ENCODE peak calls at places on chromosomes 11 and 22, in four cellular contexts. T is fibroblast of villous mesenchyme, I is adrenal gland, Z is GM20000. X is an unnamed sample.

GRCh38 chr11:69446108-69446507 is 35.4 kb upstream of the LINC01488 start:
- DNase-seq in Z (no peak), I (no peak), T (no peak), X (no peak)

GRCh38 chr11:3016861-3017260 is 24.7 kb upstream of the NAP1L4 start:
- DNase-seq in T (no peak), Z (no peak), I (no peak), X (no peak)

GRCh38 chr11:28461338-28461737 is 353.1 kb downstream of the METTL15 start:
- DNase-seq in Z (no peak), T (peak; percentile 29), I (no peak), X (no peak)

GRCh38 chr11:11010624-11011127 is 152.8 kb upstream of the ZBED5 start:
- DNase-seq in T (peak; percentile 14), I (peak; percentile 21), Z (no peak), X (no peak)

GRCh38 chr11:130441726-130442125 is 6.7 kb upstream of the ADAMTS15 start:
- DNase-seq in I (no peak), Z (no peak), T (no peak), X (no peak)

GRCh38 chr22:17853066-17853465 is 78.8 kb upstream of the BID start:
- DNase-seq in I (no peak), T (no peak), Z (no peak), X (no peak)

GRCh38 chr11:2700415-2701211 is 819 bp upstream of the KCNQ1OT1 start:
- DNase-seq in Z (peak; percentile 72), T (peak; percentile 38), I (peak; percentile 68), X (no peak)

GRCh38 chr11:2196970-2197770 is 25.6 kb upstream of the TH start:
- DNase-seq in I (peak; percentile 84), T (peak; percentile 52), Z (peak; percentile 85), X (peak; percentile 91)

GRCh38 chr22:44916281-44917231 is 93.2 kb downstream of the PHF21B start:
- DNase-seq in I (peak; percentile 5), T (no peak), Z (no peak), X (no peak)

GRCh38 chr22:29817724-29818123 is 20.4 kb downstream of the ASCC2 start:
- DNase-seq in I (peak; percentile 53), T (no peak), Z (no peak), X (no peak)

GRCh38 chr11:101759771-101760450 is 154.9 kb upstream of the CEP126 start:
- DNase-seq in Z (no peak), T (peak; percentile 21), I (no peak), X (no peak)

GRCh38 chr11:35825386-35825785 is 118.5 kb upstream of the LDLRAD3 start:
- DNase-seq in I (no peak), Z (no peak), T (no peak), X (peak; percentile 46)

GRCh38 chr22:30121988-30122387 is 41.7 kb downstream of the HORMAD2 start:
- DNase-seq in Z (no peak), I (no peak), T (peak; percentile 2), X (no peak)

GRCh38 chr11:33863418-33864172 is 28.3 kb downstream of the LMO2 start:
- DNase-seq in T (no peak), Z (no peak), I (no peak), X (no peak)

GRCh38 chr11:44138980-44139379 is 43.5 kb downstream of the EXT2 start:
- DNase-seq in Z (no peak), I (no peak), T (no peak), X (no peak)

GRCh38 chr11:112526699-112527410 is 266.2 kb upstream of the PLET1 start:
- DNase-seq in Z (no peak), I (no peak), T (peak; percentile 34), X (no peak)

GRCh38 chr22:26679003-26679629 is 21.7 kb downstream of the MIAT start:
- DNase-seq in T (peak; percentile 76), I (peak; percentile 80), Z (peak; percentile 78), X (peak; percentile 94)

GRCh38 chr11:92915551-92915950 is 53.9 kb upstream of the MTNR1B start:
- DNase-seq in Z (no peak), T (no peak), I (no peak), X (no peak)

GRCh38 chr11:23127706-23128105 is 267.4 kb upstream of the CCDC179 start:
- DNase-seq in T (no peak), I (no peak), Z (no peak), X (no peak)

GRCh38 chr11:119509277-119509841 is 86.4 kb upstream of the THY1 start:
- DNase-seq in I (no peak), Z (no peak), T (no peak), X (no peak)

GRCh38 chr11:134764367-134764766 is 352.3 kb upstream of the B3GAT1 start:
- DNase-seq in T (no peak), I (no peak), Z (no peak), X (peak; percentile 80)

GRCh38 chr22:22182990-22183264 is 61.7 kb upstream of the VPREB1 start:
- DNase-seq in I (no peak), Z (no peak), T (no peak), X (no peak)

GRCh38 chr22:27629908-27630733 is 171.4 kb downstream of the MN1 start:
- DNase-seq in T (no peak), Z (no peak), I (no peak), X (no peak)

GRCh38 chr11:118277312-118277711 is 13.2 kb upstream of the MPZL2 start:
- DNase-seq in T (no peak), Z (peak; percentile 13), I (no peak), X (no peak)

DNA sequence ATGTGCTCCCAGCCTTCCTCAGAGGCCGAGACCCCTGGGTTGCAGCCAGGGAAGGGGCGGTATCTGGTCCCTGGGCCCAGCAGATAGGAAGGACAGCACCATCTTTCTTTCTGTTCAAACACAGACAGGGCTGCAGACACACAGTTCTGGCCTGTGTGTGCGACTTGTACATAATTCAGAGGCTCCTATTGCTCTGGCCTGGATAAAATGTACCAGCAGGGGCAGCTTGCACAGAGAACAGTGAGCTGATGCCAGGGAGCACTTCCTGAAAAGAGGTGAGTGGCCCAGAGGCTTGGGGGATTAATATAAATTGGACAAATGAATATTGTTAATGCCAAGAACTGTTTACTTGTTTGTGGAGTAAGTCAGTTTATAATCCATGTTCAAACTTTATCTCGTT is 16.5 kb downstream of the GDPD5 start:
- DNase-seq in T (no peak), I (no peak), Z (no peak), X (no peak)
- TF ChIP-seq CTCF in T (no peak), I (no peak), Z (no peak), X (no peak)

DNA sequence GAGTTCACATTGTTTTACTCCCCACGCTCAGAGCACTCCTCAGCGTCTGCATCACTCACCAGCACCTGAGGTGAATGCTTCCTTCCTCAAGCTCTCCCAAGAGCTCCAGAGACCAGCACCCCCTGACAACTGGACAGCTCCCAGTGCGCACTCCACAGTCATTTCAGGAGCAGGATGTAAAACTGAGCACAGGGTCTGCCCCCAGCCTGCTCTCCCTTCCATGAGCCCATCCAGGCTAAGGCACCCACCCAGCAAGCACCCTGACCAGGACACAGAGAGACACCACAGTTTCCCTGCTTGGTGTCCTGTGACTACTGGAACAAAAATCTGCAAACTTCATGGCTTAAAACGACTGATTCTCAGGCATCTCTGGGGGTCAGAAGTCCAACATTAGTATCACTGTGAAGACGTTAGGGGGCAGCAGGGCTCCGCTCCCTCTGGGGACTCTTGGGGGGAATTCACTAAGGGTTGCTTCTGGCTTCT is 3.3 kb downstream of the SCGB1D2 start:
- DNase-seq in T (peak; percentile 41), Z (peak; percentile 36), I (peak; percentile 20), X (no peak)
- TF ChIP-seq CTCF in T (peak; percentile 31), Z (peak; percentile 2), I (no peak), X (no peak)

DNA sequence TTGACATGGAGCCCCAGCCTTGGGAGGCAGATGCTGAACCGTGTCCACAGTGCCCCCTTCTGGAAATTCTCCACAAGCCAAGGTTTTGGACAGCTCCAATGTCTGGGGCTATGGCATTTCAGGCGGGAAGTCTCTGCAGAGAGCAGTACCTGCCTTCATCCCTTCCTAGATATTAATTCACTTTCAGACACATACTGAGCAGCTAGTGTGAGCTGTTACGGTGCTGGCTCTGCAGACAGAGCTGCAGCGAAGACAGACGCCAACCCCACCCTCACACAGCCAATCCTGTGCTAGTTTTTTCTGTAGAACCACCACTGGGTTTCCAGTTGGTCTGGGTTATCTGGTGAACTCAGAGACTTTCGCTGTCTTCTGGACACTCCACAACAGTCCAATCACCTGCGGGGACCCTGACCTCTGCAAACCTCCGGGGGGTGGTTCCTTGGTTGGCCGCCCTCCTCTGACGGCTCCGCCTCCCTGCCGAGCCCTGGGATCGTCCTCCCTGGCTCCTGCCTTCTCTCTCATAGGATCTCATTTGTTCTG is 9.1 kb downstream of the LMF2 start:
- DNase-seq in Z (peak; percentile 78), T (peak; percentile 63), I (peak; percentile 76), X (no peak)
- TF ChIP-seq CTCF in Z (peak; percentile 62), T (peak; percentile 75), I (peak; percentile 69), X (peak; percentile 62)

DNA sequence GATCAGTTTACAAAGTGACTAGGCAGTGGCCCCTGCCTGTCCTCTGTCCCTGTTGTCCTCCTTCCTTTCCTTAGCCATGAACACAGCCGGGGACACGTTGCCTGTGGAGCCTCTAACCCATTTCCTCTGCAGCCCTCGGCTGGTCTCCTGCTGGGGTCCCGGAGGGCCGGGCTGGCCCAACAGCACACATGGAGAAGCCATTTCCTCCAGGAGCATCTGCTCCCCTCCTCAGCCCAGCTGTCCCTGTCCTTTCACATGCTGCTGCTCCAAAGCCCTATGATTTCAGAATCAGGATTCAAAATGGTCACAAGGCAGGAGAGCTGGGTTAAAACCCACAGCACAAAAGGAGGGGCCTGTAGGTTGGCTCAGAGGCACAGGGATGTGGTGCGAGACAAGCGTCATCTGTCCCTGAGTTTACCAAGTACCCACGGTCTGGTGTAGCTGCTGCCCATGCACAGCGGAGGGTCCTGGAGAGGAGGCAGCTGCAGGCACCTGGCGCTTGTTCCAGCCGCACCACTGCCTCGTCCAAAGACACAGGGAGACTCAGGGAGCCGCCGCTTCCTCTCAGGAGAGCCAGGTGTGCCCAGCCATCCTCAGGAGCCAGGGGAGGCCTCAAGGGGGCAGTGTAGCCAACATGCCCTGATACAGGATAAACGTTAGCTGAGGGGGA is 4.1 kb upstream of the VSIG10L2 start:
- DNase-seq in Z (peak; percentile 71), I (peak; percentile 44), T (peak; percentile 21), X (no peak)
- TF ChIP-seq CTCF in Z (peak; percentile 42), I (peak; percentile 51), T (peak; percentile 76), X (peak; percentile 71)

GRCh38 chr11:131506376-131506775 is 136.0 kb downstream of the NTM start:
- DNase-seq in T (no peak), I (no peak), Z (no peak), X (no peak)

GRCh38 chr11:131498631-131499053 is 128.2 kb downstream of the NTM start:
- DNase-seq in I (no peak), T (no peak), Z (no peak), X (no peak)

GRCh38 chr11:131503017-131503416 is 132.6 kb downstream of the NTM start:
- DNase-seq in I (no peak), T (no peak), Z (no peak), X (no peak)

GRCh38 chr11:131499199-131499598 is 128.8 kb downstream of the NTM start:
- DNase-seq in I (no peak), T (no peak), Z (no peak), X (no peak)

DNA sequence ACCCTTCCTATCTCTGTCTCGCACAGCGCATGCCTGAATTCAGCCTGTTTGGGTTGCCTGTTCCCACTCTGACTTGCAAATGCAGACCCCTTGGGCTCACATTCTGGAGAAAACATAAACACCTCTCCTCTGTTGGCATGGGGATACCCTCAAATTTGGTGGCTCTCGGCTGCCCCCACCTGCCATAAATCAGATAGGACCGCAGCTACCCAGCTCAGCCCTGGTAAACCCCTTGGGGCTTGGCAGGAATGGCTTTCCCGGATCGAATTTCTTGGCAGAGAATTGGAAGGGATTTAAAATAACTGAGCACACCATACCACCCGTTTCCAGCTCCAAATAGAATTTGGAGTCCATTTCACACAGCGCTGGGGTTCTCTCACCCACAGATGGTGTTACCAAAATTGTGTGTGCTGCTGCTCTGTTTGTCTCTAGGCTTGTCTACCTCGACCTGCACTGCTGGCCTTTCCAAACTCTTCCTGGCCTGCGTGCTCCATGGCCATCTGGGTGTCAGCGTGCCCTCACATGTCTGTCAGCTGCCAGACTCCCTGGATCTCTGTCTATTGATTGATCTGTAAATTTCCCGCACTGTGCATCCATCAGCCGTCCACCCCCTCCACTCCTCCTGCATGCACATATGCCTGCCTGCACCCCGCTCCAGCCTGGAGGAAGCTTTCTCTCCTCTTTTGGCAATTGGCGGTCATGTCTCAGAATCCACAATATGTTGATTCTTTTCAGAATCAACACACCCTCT is 134.0 kb downstream of the NTM start:
- DNase-seq in Z (no peak), T (no peak), I (no peak), X (no peak)
- TF ChIP-seq CTCF in Z (no peak), T (no peak), I (no peak), X (no peak)